ENCODE peak calls at places on chromosomes 11 and 22, in six cellular contexts. W, P, L, D, I and N are unnamed samples.

GRCh38 chr11:70834984-70835560 is 417.3 kb downstream of the SHANK2 start:
- DNase-seq in P (no peak), I (no peak), L (no peak), W (no peak), D (no peak), N (no peak)

GRCh38 chr11:57240007-57240406 is 3.0 kb upstream of the APLNR start:
- DNase-seq in W (no peak), L (no peak), D (no peak), I (no peak), P (no peak), N (no peak)

GRCh38 chr11:85947431-85948272 is 92.5 kb downstream of the CCDC83 start:
- DNase-seq in I (peak; percentile 96), L (peak; percentile 74), D (no peak), W (peak; percentile 60), P (peak; percentile 56), N (no peak)

GRCh38 chr22:27795053-27795452 is 6.5 kb downstream of the MN1 start:
- DNase-seq in D (peak; percentile 42), W (no peak), P (no peak), L (no peak), I (no peak), N (no peak)

GRCh38 chr22:44622147-44622427 is 79.9 kb upstream of the PRR5 start:
- DNase-seq in D (no peak), P (no peak), L (no peak), W (peak; percentile 58), I (no peak), N (peak; percentile 66)

GRCh38 chr11:58645854-58646253 is 23.4 kb downstream of the CNTF start:
- DNase-seq in I (no peak), P (no peak), D (no peak), L (no peak), W (no peak), N (no peak)

GRCh38 chr11:124644426-124645280 is 22.0 kb downstream of the TBRG1 start:
- DNase-seq in I (peak; percentile 89), L (peak; percentile 81), P (peak; percentile 41), D (peak; percentile 63), W (peak; percentile 27), N (no peak)

GRCh38 chr11:18581825-18582224 is 6.7 kb downstream of the UEVLD start:
- DNase-seq in W (no peak), D (no peak), I (no peak), P (no peak), L (no peak), N (no peak)

GRCh38 chr11:1854949-1855885 is 2.3 kb downstream of the LSP1 start:
- DNase-seq in L (no peak), P (no peak), W (peak; percentile 83), D (no peak), I (no peak), N (no peak)

GRCh38 chr11:108647387-108647700 is 17.5 kb upstream of the DDX10 start:
- DNase-seq in W (no peak), P (no peak), D (no peak), L (no peak), I (no peak), N (no peak)

GRCh38 chr22:49244466-49245420 is 582.9 kb downstream of the BRD1 start:
- DNase-seq in D (no peak), W (no peak), I (no peak), P (no peak), L (no peak), N (peak; percentile 43)

GRCh38 chr22:37803636-37804371 is 3.9 kb upstream of the GCAT start:
- DNase-seq in I (no peak), W (no peak), L (no peak), D (no peak), P (no peak), N (no peak)

GRCh38 chr11:1271002-1271401 is 38.4 kb downstream of the TOLLIP start:
- DNase-seq in D (no peak), W (no peak), I (peak; percentile 16), P (no peak), L (peak; percentile 52), N (no peak)

GRCh38 chr11:70951139-70951804 is 301.1 kb downstream of the SHANK2 start:
- DNase-seq in D (no peak), I (no peak), W (no peak), L (no peak), P (no peak), N (no peak)

GRCh38 chr11:109040303-109040702 is 375.4 kb downstream of the DDX10 start:
- DNase-seq in P (no peak), D (no peak), I (no peak), L (no peak), W (no peak), N (no peak)

GRCh38 chr11:123187670-123188507 is 7.2 kb downstream of the CLMP start:
- DNase-seq in P (no peak), W (no peak), D (no peak), L (peak; percentile 11), I (peak; percentile 52), N (no peak)

GRCh38 chr11:27968461-27968860 is 139.5 kb downstream of the KIF18A start:
- DNase-seq in D (no peak), P (no peak), W (no peak), L (no peak), I (no peak), N (no peak)

GRCh38 chr11:2837096-2837601 is 48.4 kb downstream of the CDKN1C start:
- DNase-seq in L (peak; percentile 3), P (peak; percentile 63), I (peak; percentile 42), D (peak; percentile 86), W (no peak), N (no peak)

GRCh38 chr11:115242982-115243381 is 261.2 kb downstream of the CADM1 start:
- DNase-seq in L (no peak), P (no peak), D (no peak), W (no peak), I (no peak), N (no peak)

GRCh38 chr11:35334385-35335090 is 84.8 kb downstream of the SLC1A2 start:
- DNase-seq in W (peak; percentile 17), L (no peak), P (no peak), D (no peak), I (no peak), N (no peak)

GRCh38 chr11:36953986-36954385 is 355.9 kb upstream of the RAG2 start:
- DNase-seq in P (no peak), I (peak; percentile 7), L (no peak), W (no peak), D (no peak), N (no peak)

GRCh38 chr11:126959700-126960099 is 40.9 kb downstream of the KIRREL3 start:
- DNase-seq in D (no peak), L (no peak), P (no peak), W (no peak), I (no peak), N (no peak)

GRCh38 chr11:232783-233565 is 3.2 kb downstream of the SIRT3 start:
- DNase-seq in L (no peak), D (no peak), I (no peak), W (no peak), P (no peak), N (no peak)

GRCh38 chr11:125455851-125456250 is 40.2 kb downstream of the FEZ1 start:
- DNase-seq in W (no peak), P (no peak), I (no peak), L (no peak), D (no peak), N (peak; percentile 43)

GRCh38 chr11:109986488-109986887 is 106.7 kb upstream of the ZC3H12C start:
- DNase-seq in I (no peak), W (no peak), P (no peak), D (no peak), L (no peak), N (no peak)

GRCh38 chr22:27988704-27989103 is 69.6 kb upstream of the PITPNB start:
- DNase-seq in L (no peak), P (no peak), W (no peak), D (no peak), I (no peak), N (no peak)

DNA sequence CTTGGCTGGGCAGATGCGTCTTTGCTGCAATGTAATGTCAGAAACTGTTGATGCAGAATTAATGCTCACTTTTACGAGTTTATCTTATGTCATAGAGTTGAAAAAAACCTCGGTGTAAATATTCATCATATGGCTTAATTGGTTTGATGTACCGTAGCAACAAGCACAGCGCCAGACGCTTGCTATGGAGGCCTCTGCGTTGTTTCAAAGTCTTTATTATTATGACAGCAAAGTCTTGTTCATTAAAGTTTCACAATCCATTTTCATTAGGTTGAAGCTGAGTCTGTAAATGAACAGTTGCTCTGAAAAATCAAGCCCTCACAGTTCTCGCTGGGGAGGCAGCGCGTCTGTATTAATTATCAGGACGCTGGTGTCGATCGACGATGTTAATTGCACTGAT is 185.6 kb downstream of the INSC start:
- DNase-seq in I (no peak), D (no peak), P (no peak), W (no peak), L (no peak), N (no peak)
- TF ChIP-seq CTCF in I (no peak), D (no peak), P (no peak), W (no peak), L (no peak), N (no peak)

GRCh38 chr22:32518848-32519247 is 44.2 kb downstream of the FBXO7 start:
- DNase-seq in W (peak; percentile 11), P (no peak), I (no peak), D (no peak), L (no peak), N (no peak)
- TF ChIP-seq CTCF in W (peak; percentile 21), P (no peak), I (peak; percentile 2), D (peak; percentile 33), L (peak; percentile 55), N (peak; percentile 43)

GRCh38 chr11:119198925-119199324 is 7.2 kb upstream of the CBL start:
- DNase-seq in L (no peak), W (no peak), P (no peak), D (no peak), I (no peak), N (no peak)

GRCh38 chr11:119194811-119195210 is 9.5 kb downstream of the NHERF4 start:
- DNase-seq in L (no peak), W (no peak), I (no peak), P (no peak), D (no peak), N (no peak)

GRCh38 chr11:119195680-119196079 is 10.4 kb downstream of the NHERF4 start:
- DNase-seq in I (peak; percentile 73), D (no peak), L (peak; percentile 69), P (no peak), W (no peak), N (no peak)

GRCh38 chr11:119193626-119194025 is 8.4 kb downstream of the NHERF4 start:
- DNase-seq in I (no peak), L (no peak), D (no peak), W (no peak), P (no peak), N (no peak)

DNA sequence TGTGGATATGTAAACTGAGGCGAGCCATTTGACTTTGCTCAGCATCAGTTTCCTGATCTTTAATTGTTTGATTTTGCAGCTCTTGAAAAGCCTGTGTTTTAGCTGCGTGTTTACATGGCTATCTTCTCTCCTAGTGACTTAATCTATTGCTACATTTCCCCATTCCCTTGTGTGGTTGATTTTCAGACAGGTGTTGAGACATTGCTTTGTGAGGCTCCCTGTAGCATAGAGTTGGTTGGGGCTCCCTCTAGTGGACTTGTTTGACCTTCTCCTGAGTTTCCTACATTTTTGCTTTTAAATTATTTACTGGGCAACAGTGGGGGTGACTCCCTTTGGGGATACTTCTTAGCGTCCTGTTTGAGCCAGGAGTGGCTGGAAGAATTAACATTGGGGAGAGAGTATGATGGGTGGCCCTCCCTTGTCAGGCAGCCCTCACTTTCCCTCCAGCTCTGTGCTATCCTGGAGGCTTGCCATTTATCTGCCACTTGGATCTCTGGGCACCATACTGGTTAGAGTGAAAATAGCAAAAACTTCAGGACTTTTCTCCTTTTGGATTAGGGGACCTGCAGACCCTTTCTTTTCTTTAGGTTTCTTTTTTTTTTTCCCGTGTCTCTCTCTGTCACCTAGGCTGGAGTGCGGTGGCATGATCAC is 9.2 kb upstream of the CBL start:
- DNase-seq in I (peak; percentile 93), W (peak; percentile 83), P (peak; percentile 75), D (peak; percentile 70), L (peak; percentile 72), N (no peak)
- TF ChIP-seq CTCF in I (peak; percentile 79), W (peak; percentile 80), P (no peak), D (peak; percentile 87), L (peak; percentile 82), N (peak; percentile 91)

GRCh38 chr22:18998998-18999397 is 62.9 kb upstream of the PRODH start:
- DNase-seq in D (peak; percentile 17), L (no peak), P (no peak), W (peak; percentile 62), I (no peak), N (no peak)
- TF ChIP-seq CTCF in D (peak; percentile 50), L (peak; percentile 55), P (no peak), W (peak; percentile 44), I (peak; percentile 33), N (peak; percentile 62)